ENCODE peak calls at places on chromosomes 12 and 14, in nine cellular contexts. L, N, A, C, Q, S, I, B and X are unnamed samples.

GRCh38 chr12:7645395-7646177 is 20.1 kb downstream of the APOBEC1 start:
- DNase-seq in L (peak), N (no peak), A (peak), C (no peak), Q (peak), S (no peak), I (peak), B (peak), X (peak)

GRCh38 chr12:47022296-47022695 is 57.1 kb upstream of the PCED1B start:
- DNase-seq in L (no peak), N (no peak), A (no peak), C (no peak), Q (no peak), S (no peak), I (no peak), B (peak), X (peak)

GRCh38 chr12:28961948-28962384 is 187.1 kb upstream of the FAR2 start:
- DNase-seq in L (no peak), N (no peak), A (no peak), C (no peak), Q (no peak), S (no peak), I (no peak), B (peak), X (no peak)

GRCh38 chr12:30985814-30986452 is 59.4 kb downstream of the TSPAN11 start:
- DNase-seq in L (peak), N (peak), A (peak), C (peak), Q (peak), S (peak), I (peak), B (peak), X (peak)

GRCh38 chr12:131836714-131837397 is 8.7 kb downstream of the MMP17 start:
- DNase-seq in L (no peak), N (no peak), A (no peak), C (no peak), Q (no peak), S (no peak), I (no peak), B (no peak), X (no peak)

GRCh38 chr12:45959728-45960127 is 30.6 kb downstream of the SCAF11 start:
- DNase-seq in L (no peak), N (no peak), A (no peak), C (no peak), Q (no peak), S (no peak), I (no peak), B (no peak), X (no peak)

GRCh38 chr14:75542585-75543091 is 20.4 kb downstream of the BATF start:
- DNase-seq in L (no peak), N (peak), A (no peak), C (no peak), Q (peak), S (no peak), I (no peak), B (peak), X (peak)

GRCh38 chr12:32455607-32456063 is 56.3 kb downstream of the FGD4 start:
- DNase-seq in L (peak), N (no peak), A (peak), C (no peak), Q (peak), S (peak), I (peak), B (peak), X (peak)

GRCh38 chr12:50925342-50925651 is 27.0 kb upstream of the HIGD1C start:
- DNase-seq in L (no peak), N (no peak), A (no peak), C (no peak), Q (no peak), S (peak), I (peak), B (no peak), X (no peak)

GRCh38 chr12:58104443-58104842 is 163.1 kb downstream of the ATP23 start:
- DNase-seq in L (no peak), N (no peak), A (no peak), C (no peak), Q (no peak), S (no peak), I (no peak), B (no peak), X (no peak)

GRCh38 chr12:27619308-27619707 is 76.9 kb upstream of the REP15 start:
- DNase-seq in L (peak), N (no peak), A (peak), C (no peak), Q (peak), S (no peak), I (no peak), B (peak), X (peak)

GRCh38 chr14:44369401-44370123 is 137.5 kb downstream of the FSCB start:
- DNase-seq in L (no peak), N (no peak), A (no peak), C (no peak), Q (no peak), S (no peak), I (no peak), B (no peak), X (no peak)

GRCh38 chr12:34597548-34598351 is 575.5 kb downstream of the ALG10 start:
- DNase-seq in L (no peak), N (no peak), A (no peak), C (no peak), Q (peak), S (no peak), I (no peak), B (no peak), X (peak)

GRCh38 chr12:132222096-132222807 is 78.0 kb downstream of the NOC4L start:
- DNase-seq in L (peak), N (no peak), A (peak), C (no peak), Q (peak), S (no peak), I (peak), B (peak), X (peak)

GRCh38 chr12:115380509-115381120 is 696.6 kb upstream of the TBX3 start:
- DNase-seq in L (no peak), N (no peak), A (no peak), C (no peak), Q (no peak), S (no peak), I (no peak), B (no peak), X (no peak)

GRCh38 chr14:100271247-100271939 is 32.4 kb downstream of the YY1 start:
- DNase-seq in L (no peak), N (no peak), A (peak), C (no peak), Q (no peak), S (no peak), I (no peak), B (no peak), X (no peak)

GRCh38 chr12:2743478-2743877 is 51.3 kb upstream of the FKBP4 start:
- DNase-seq in L (no peak), N (no peak), A (no peak), C (no peak), Q (no peak), S (no peak), I (no peak), B (no peak), X (no peak)

GRCh38 chr12:68189766-68190700 is 30.5 kb upstream of the IFNG start:
- DNase-seq in L (peak), N (no peak), A (no peak), C (no peak), Q (no peak), S (no peak), I (no peak), B (peak), X (peak)

GRCh38 chr12:10638728-10639127 is 25.3 kb upstream of the MAGOHB start:
- DNase-seq in L (no peak), N (no peak), A (no peak), C (no peak), Q (no peak), S (no peak), I (no peak), B (no peak), X (no peak)

GRCh38 chr14:61184117-61184516 is 97.0 kb downstream of the TMEM30B start:
- DNase-seq in L (no peak), N (no peak), A (no peak), C (no peak), Q (peak), S (no peak), I (no peak), B (peak), X (peak)

GRCh38 chr14:65359503-65359902 is 53.0 kb upstream of the FUT8 start:
- DNase-seq in L (peak), N (no peak), A (peak), C (no peak), Q (no peak), S (no peak), I (no peak), B (peak), X (no peak)

GRCh38 chr12:53695148-53696138 is 19.6 kb upstream of the ATP5MC2 start:
- DNase-seq in L (peak), N (no peak), A (peak), C (no peak), Q (peak), S (no peak), I (no peak), B (peak), X (peak)

GRCh38 chr12:52081263-52081733 is 1.8 kb downstream of the SMIM41 start:
- DNase-seq in L (no peak), N (no peak), A (no peak), C (no peak), Q (no peak), S (peak), I (no peak), B (no peak), X (no peak)

GRCh38 chr14:23727566-23728335 is 91.6 kb downstream of the DHRS2 start:
- DNase-seq in L (peak), N (no peak), A (peak), C (no peak), Q (peak), S (peak), I (peak), B (peak), X (peak)

GRCh38 chr14:74704656-74705055 is 8.2 kb downstream of the AREL1 start:
- DNase-seq in L (no peak), N (no peak), A (no peak), C (no peak), Q (no peak), S (no peak), I (no peak), B (peak), X (no peak)